ENCODE peak calls at places on chromosomes 11 and 22, in four cellular contexts. Z is upper lobe of left lung; W is K562; V is CD8-positive, alpha-beta memory T cell. P is an unnamed sample.
A peak's percentile ranks its signal among the peaks of the same experiment; 100 is the strongest.

GRCh38 chr22:39254122-39254521 is 9.3 kb upstream of the PDGFB start:
- DNase-seq in Z (no peak), V (no peak), W (no peak), P (no peak)

GRCh38 chr11:59174664-59175033 is 2.7 kb downstream of the DTX4 start:
- DNase-seq in W (no peak), Z (no peak), V (no peak), P (no peak)

GRCh38 chr11:19240420-19241259 is at the start of gene E2F8:
- DNase-seq in V (peak; percentile 78), W (peak; percentile 98), Z (peak; percentile 95), P (peak; percentile 83)

GRCh38 chr22:40855960-40856512 is 403 bp downstream of the ST13 start:
- DNase-seq in V (no peak), W (peak; percentile 16), Z (peak; percentile 25), P (peak; percentile 36)

GRCh38 chr11:102807921-102808320 is 10.0 kb upstream of the MMP1 start:
- DNase-seq in W (peak; percentile 19), Z (peak; percentile 51), V (no peak), P (peak; percentile 10)

GRCh38 chr11:72813740-72814138 is 472 bp upstream of the ATG16L2 start:
- DNase-seq in V (no peak), W (peak; percentile 85), Z (peak; percentile 88), P (no peak)

GRCh38 chr11:40175980-40176379 is 1283.5 kb downstream of the LRRC4C start:
- DNase-seq in V (no peak), W (no peak), Z (no peak), P (no peak)

GRCh38 chr11:70756341-70756740 is 358.0 kb downstream of the CTTN start:
- DNase-seq in Z (no peak), V (no peak), W (no peak), P (no peak)

GRCh38 chr22:44661659-44662569 is 40.1 kb upstream of the PRR5 start:
- DNase-seq in W (no peak), V (no peak), Z (no peak), P (no peak)

GRCh38 chr11:103681855-103682254 is 354.6 kb upstream of the DDI1 start:
- DNase-seq in V (no peak), W (no peak), Z (no peak), P (no peak)

GRCh38 chr11:78810489-78811090 is 235.9 kb upstream of the NARS2 start:
- DNase-seq in W (no peak), Z (no peak), V (no peak), P (no peak)

GRCh38 chr22:44739024-44739423 is 13.4 kb upstream of the ARHGAP8 start:
- DNase-seq in Z (no peak), W (no peak), V (no peak), P (no peak)

GRCh38 chr11:4480577-4481539 is 1.6 kb upstream of the OR52K1 start:
- DNase-seq in W (no peak), Z (no peak), V (no peak), P (no peak)

GRCh38 chr11:43920598-43921419 is 21.6 kb upstream of the C11orf96 start:
- DNase-seq in W (peak; percentile 52), Z (peak; percentile 81), V (no peak), P (no peak)

GRCh38 chr11:1195690-1196515 is 27.0 kb upstream of the MUC5B start:
- DNase-seq in Z (peak; percentile 17), V (no peak), W (peak; percentile 1), P (no peak)

GRCh38 chr11:128201801-128202200 is 385.6 kb downstream of the ETS1 start:
- DNase-seq in Z (no peak), W (no peak), V (no peak), P (no peak)

GRCh38 chr11:87097582-87097981 is 59.8 kb downstream of the TMEM135 start:
- DNase-seq in W (peak; percentile 64), Z (no peak), V (peak; percentile 9), P (peak; percentile 37)

GRCh38 chr11:66950113-66950535 is 8.1 kb downstream of the PC start:
- DNase-seq in W (peak; percentile 77), V (no peak), Z (peak; percentile 42), P (no peak)

GRCh38 chr11:75558939-75559843 is 2.9 kb upstream of the SERPINH1 start:
- DNase-seq in Z (peak; percentile 75), W (peak; percentile 83), V (no peak), P (no peak)

GRCh38 chr22:30033137-30033536 is 47.1 kb upstream of the HORMAD2 start:
- DNase-seq in W (no peak), V (no peak), Z (no peak), P (no peak)

GRCh38 chr11:129457321-129457720 is 81.7 kb downstream of the BARX2 start:
- DNase-seq in Z (peak; percentile 33), W (no peak), V (no peak), P (no peak)

GRCh38 chr22:27717094-27717493 is 84.5 kb downstream of the MN1 start:
- DNase-seq in V (no peak), Z (no peak), W (no peak), P (no peak)

GRCh38 chr22:39312410-39312809 is 7.0 kb downstream of the RPL3 start:
- DNase-seq in W (no peak), V (no peak), Z (no peak), P (no peak)

GRCh38 chr22:46062971-46063631 is 86.1 kb upstream of the WNT7B start:
- DNase-seq in Z (peak; percentile 12), W (no peak), V (no peak), P (no peak)

GRCh38 chr11:103944251-103944944 is 92.0 kb upstream of the DDI1 start:
- DNase-seq in W (no peak), V (no peak), Z (no peak), P (no peak)

GRCh38 chr22:39169797-39170466 is 17.5 kb upstream of the CBX7 start:
- DNase-seq in V (no peak), Z (no peak), W (no peak), P (no peak)

GRCh38 chr22:48217596-48217995 is 1455.1 kb downstream of the TBC1D22A start:
- DNase-seq in V (no peak), Z (no peak), W (no peak), P (no peak)

GRCh38 chr11:45450189-45450588 is 164.0 kb upstream of the SYT13 start:
- DNase-seq in Z (no peak), V (no peak), W (no peak), P (no peak)

GRCh38 chr22:25350551-25350971 is 131.1 kb downstream of the CRYBB2 start:
- DNase-seq in Z (peak; percentile 6), W (no peak), V (no peak), P (no peak)
- H3K36me3 ChIP-seq in Z (peaks cover 74% of the 10 kb centered on the region), W (peaks cover 38% of the 10 kb centered on the region), V (peaks cover 9% of the 10 kb centered on the region), P (peaks cover 35% of the 10 kb centered on the region)

DNA sequence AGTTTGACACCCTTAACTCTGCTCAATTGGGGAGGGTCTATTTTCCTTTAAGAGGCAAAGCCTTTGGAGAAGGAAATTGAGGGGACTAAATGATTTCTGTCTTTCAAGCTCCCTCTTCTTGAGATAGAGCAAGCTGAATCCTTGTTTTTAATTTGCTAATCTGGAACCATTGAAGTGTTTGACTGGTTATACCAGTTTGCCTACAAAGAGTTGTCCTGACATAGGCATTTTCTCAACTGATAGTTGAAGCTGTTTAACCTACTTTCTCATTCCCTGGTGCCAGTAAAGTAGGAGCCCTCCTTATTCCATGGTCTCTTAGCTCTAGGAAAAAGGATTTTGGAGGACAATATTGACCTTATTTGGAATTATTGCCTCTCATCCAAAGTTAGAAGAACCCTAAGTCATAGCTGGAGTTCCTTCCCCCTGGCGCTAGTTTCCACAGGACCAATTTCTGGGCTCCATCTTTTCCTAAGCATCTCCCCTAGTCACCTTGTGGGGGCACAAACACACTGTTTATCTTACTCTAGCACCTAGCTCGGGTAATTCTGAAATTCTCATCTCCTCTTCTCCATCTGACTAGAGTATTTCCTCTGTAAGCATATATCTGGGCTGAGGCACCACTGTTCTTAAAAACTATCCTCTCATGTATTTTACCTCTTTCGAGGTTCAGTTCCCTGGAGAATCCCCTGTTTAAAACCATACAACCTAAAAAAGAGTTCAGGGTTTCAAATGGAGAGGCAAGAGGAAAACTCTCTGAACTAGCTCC is 7.4 kb downstream of the ZDHHC5 start:
- DNase-seq in Z (no peak), W (no peak), V (no peak), P (no peak)
- H3K4me1 ChIP-seq in Z (peaks cover 23% of the 10 kb centered on the region), W (peaks cover 12% of the 10 kb centered on the region), V (peaks cover 66% of the 10 kb centered on the region), P (peaks cover 46% of the 10 kb centered on the region)

DNA sequence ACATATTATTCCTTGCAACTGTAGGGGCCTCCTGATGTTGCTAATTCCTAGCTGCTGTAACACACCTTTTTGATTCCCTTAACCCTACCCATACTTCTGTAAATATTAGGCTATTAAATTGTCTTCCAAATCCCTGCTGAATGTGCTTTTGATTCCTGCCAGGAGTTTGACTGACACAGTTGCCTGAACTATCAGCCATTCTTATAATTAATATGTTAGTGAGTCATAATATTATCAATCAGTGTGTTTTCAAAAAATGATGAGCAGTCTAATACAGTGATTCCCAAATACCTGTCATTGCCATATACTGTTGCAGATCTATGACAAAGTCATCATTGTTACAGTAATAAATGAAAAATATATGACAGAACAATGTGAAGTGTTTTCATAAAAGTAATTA is 15.9 kb upstream of the FANCF start:
- DNase-seq in W (no peak), V (no peak), Z (no peak), P (no peak)
- H3K27me3 ChIP-seq in W (no peaks in the 10 kb centered on the region), V (no peaks in the 10 kb centered on the region), Z (no peaks in the 10 kb centered on the region), P (no peaks in the 10 kb centered on the region)

GRCh38 chr22:38009000-38009806 is 24.8 kb upstream of the SOX10 start:
- DNase-seq in V (no peak), Z (no peak), W (no peak), P (no peak)

GRCh38 chr22:38005943-38006342 is 21.6 kb upstream of the SOX10 start:
- DNase-seq in Z (no peak), W (no peak), V (no peak), P (no peak)

GRCh38 chr22:38012604-38013072 is 28.3 kb upstream of the SOX10 start:
- DNase-seq in W (no peak), Z (no peak), V (no peak), P (no peak)

GRCh38 chr22:38007330-38007902 is 23.1 kb upstream of the SOX10 start:
- DNase-seq in W (no peak), Z (no peak), V (no peak), P (no peak)

GRCh38 chr22:38006906-38007305 is 22.6 kb upstream of the SOX10 start:
- DNase-seq in Z (no peak), W (no peak), V (no peak), P (no peak)
- H3K36me3 ChIP-seq in Z (no peaks in the 10 kb centered on the region), W (no peaks in the 10 kb centered on the region), V (no peaks in the 10 kb centered on the region), P (no peaks in the 10 kb centered on the region)

GRCh38 chr22:23847310-23847920 is 8.6 kb upstream of the DERL3 start:
- DNase-seq in Z (no peak), W (no peak), V (no peak), P (no peak)
- H3K4me1 ChIP-seq in Z (peaks cover 19% of the 10 kb centered on the region), W (peaks cover 3% of the 10 kb centered on the region), V (no peaks in the 10 kb centered on the region), P (peaks cover 6% of the 10 kb centered on the region)

GRCh38 chr22:37103151-37103550 is 6.4 kb downstream of the TMPRSS6 start:
- DNase-seq in Z (no peak), W (no peak), V (no peak), P (no peak)
- H3K27me3 ChIP-seq in Z (no peaks in the 10 kb centered on the region), W (peaks cover 8% of the 10 kb centered on the region), V (no peaks in the 10 kb centered on the region), P (no peaks in the 10 kb centered on the region)

DNA sequence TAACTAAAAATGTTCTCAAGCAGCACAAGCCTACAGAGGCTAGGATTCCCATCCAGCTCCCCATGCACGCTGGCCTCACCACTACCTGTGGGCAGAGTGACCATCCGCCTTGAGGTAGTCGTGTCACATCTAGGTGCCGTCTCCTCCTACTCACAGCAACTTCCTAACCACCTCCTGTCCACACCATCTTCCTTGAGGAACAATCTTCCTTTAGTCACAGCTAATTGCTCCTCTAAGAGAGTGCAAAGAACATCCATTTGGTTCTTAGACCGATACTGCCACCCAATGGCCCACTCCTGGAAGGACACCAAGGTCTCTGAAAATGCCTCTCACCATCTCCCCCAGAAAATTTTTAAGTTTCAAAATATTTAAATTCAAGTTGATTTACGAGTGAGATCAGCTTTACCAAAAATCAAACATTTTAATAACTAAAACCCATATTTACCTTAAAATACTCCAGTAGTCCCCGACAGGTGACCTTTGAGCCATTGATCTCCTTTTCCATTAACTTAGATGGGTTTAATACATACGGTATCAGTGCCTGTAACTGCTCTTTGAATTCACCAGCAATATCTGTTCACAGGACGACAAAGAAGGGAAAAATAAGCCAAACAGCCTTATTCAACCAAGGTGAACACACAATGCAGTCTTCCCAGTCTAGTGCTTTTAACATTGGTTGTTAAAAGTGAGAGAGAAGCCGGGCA is 21.7 kb upstream of the PLAAT3 start:
- DNase-seq in W (peak; percentile 73), Z (peak; percentile 49), V (peak; percentile 57), P (peak; percentile 62)
- H3K36me3 ChIP-seq in W (peaks cover 60% of the 10 kb centered on the region), Z (peaks cover 94% of the 10 kb centered on the region), V (peaks cover 11% of the 10 kb centered on the region), P (peaks cover 35% of the 10 kb centered on the region)

P was measured in CD4-positive, CD25-positive, alpha-beta regulatory T cell.